ENCODE peak calls at places on chromosome 14, in nine cellular contexts. One of them, this sample, is unnamed.

GRCh38 chr14:86035882-86036281 is 505.9 kb downstream of the FLRT2 start:
- DNase-seq in thoracic aorta: no peak
- DNase-seq in fibroblast of lung: peak
- DNase-seq in NCI-H510A treated with DMSO at 0.1 percent for 48 hours: no peak
- DNase-seq in nephron progenitor cell: peak
- DNase-seq in RPMI7951: no peak
- DNase-seq in stimulated activated CD8-positive, alpha-beta memory T cell treated with anti-CD3 and anti-CD28 coated beads, Interleukin-15, amount 100 ng/mL, for 1 hour: no peak
- DNase-seq in NCI-H82: peak
- DNase-seq in Karpas-422: peak
- DNase-seq in this sample: peak

GRCh38 chr14:69719501-69719951 is 47.4 kb upstream of the SRSF5 start:
- DNase-seq in NCI-H82: no peak
- DNase-seq in thoracic aorta: no peak
- DNase-seq in NCI-H510A treated with DMSO at 0.1 percent for 48 hours: no peak
- DNase-seq in stimulated activated CD8-positive, alpha-beta memory T cell treated with anti-CD3 and anti-CD28 coated beads, Interleukin-15, amount 100 ng/mL, for 1 hour: no peak
- DNase-seq in RPMI7951: peak
- DNase-seq in nephron progenitor cell: peak
- DNase-seq in Karpas-422: no peak
- DNase-seq in fibroblast of lung: peak
- DNase-seq in this sample: peak

GRCh38 chr14:38175658-38176057 is 32.0 kb upstream of the SSTR1 start:
- DNase-seq in stimulated activated CD8-positive, alpha-beta memory T cell treated with anti-CD3 and anti-CD28 coated beads, Interleukin-15, amount 100 ng/mL, for 1 hour: no peak
- DNase-seq in thoracic aorta: no peak
- DNase-seq in NCI-H510A treated with DMSO at 0.1 percent for 48 hours: no peak
- DNase-seq in Karpas-422: no peak
- DNase-seq in RPMI7951: no peak
- DNase-seq in nephron progenitor cell: no peak
- DNase-seq in NCI-H82: no peak
- DNase-seq in fibroblast of lung: no peak
- DNase-seq in this sample: no peak

GRCh38 chr14:61077437-61077836 is 96.4 kb downstream of the SLC38A6 start:
- DNase-seq in nephron progenitor cell: no peak
- DNase-seq in thoracic aorta: no peak
- DNase-seq in stimulated activated CD8-positive, alpha-beta memory T cell treated with anti-CD3 and anti-CD28 coated beads, Interleukin-15, amount 100 ng/mL, for 1 hour: no peak
- DNase-seq in Karpas-422: peak
- DNase-seq in NCI-H510A treated with DMSO at 0.1 percent for 48 hours: no peak
- DNase-seq in fibroblast of lung: no peak
- DNase-seq in NCI-H82: no peak
- DNase-seq in RPMI7951: no peak
- DNase-seq in this sample: no peak

GRCh38 chr14:26525057-26525456 is 72.8 kb downstream of the NOVA1 start:
- DNase-seq in RPMI7951: no peak
- DNase-seq in NCI-H82: no peak
- DNase-seq in stimulated activated CD8-positive, alpha-beta memory T cell treated with anti-CD3 and anti-CD28 coated beads, Interleukin-15, amount 100 ng/mL, for 1 hour: no peak
- DNase-seq in fibroblast of lung: peak
- DNase-seq in thoracic aorta: no peak
- DNase-seq in NCI-H510A treated with DMSO at 0.1 percent for 48 hours: no peak
- DNase-seq in Karpas-422: no peak
- DNase-seq in nephron progenitor cell: no peak
- DNase-seq in this sample: no peak

GRCh38 chr14:43285575-43285974 is 1221.5 kb downstream of the FSCB start:
- DNase-seq in fibroblast of lung: no peak
- DNase-seq in NCI-H510A treated with DMSO at 0.1 percent for 48 hours: no peak
- DNase-seq in thoracic aorta: no peak
- DNase-seq in RPMI7951: no peak
- DNase-seq in Karpas-422: no peak
- DNase-seq in nephron progenitor cell: no peak
- DNase-seq in stimulated activated CD8-positive, alpha-beta memory T cell treated with anti-CD3 and anti-CD28 coated beads, Interleukin-15, amount 100 ng/mL, for 1 hour: no peak
- DNase-seq in NCI-H82: no peak
- DNase-seq in this sample: no peak

GRCh38 chr14:105411985-105412767 is 7.5 kb upstream of the MTA1 start:
- DNase-seq in RPMI7951: no peak
- DNase-seq in stimulated activated CD8-positive, alpha-beta memory T cell treated with anti-CD3 and anti-CD28 coated beads, Interleukin-15, amount 100 ng/mL, for 1 hour: no peak
- DNase-seq in thoracic aorta: no peak
- DNase-seq in NCI-H82: no peak
- DNase-seq in Karpas-422: no peak
- DNase-seq in nephron progenitor cell: no peak
- DNase-seq in NCI-H510A treated with DMSO at 0.1 percent for 48 hours: no peak
- DNase-seq in fibroblast of lung: no peak
- DNase-seq in this sample: no peak

GRCh38 chr14:55303646-55304277 is 32.5 kb downstream of the FBXO34 start:
- DNase-seq in Karpas-422: peak
- DNase-seq in nephron progenitor cell: no peak
- DNase-seq in thoracic aorta: no peak
- DNase-seq in RPMI7951: no peak
- DNase-seq in NCI-H82: no peak
- DNase-seq in stimulated activated CD8-positive, alpha-beta memory T cell treated with anti-CD3 and anti-CD28 coated beads, Interleukin-15, amount 100 ng/mL, for 1 hour: no peak
- DNase-seq in fibroblast of lung: peak
- DNase-seq in NCI-H510A treated with DMSO at 0.1 percent for 48 hours: no peak
- DNase-seq in this sample: no peak

GRCh38 chr14:21454843-21455550 is 926 bp downstream of the CHD8 start:
- DNase-seq in fibroblast of lung: no peak
- DNase-seq in NCI-H510A treated with DMSO at 0.1 percent for 48 hours: peak
- DNase-seq in thoracic aorta: no peak
- DNase-seq in Karpas-422: peak
- DNase-seq in nephron progenitor cell: no peak
- DNase-seq in RPMI7951: no peak
- DNase-seq in stimulated activated CD8-positive, alpha-beta memory T cell treated with anti-CD3 and anti-CD28 coated beads, Interleukin-15, amount 100 ng/mL, for 1 hour: no peak
- DNase-seq in NCI-H82: peak
- DNase-seq in this sample: no peak

GRCh38 chr14:95993768-95994592 is 45.2 kb upstream of the C14orf132 start:
- DNase-seq in thoracic aorta: no peak
- DNase-seq in fibroblast of lung: peak
- DNase-seq in nephron progenitor cell: peak
- DNase-seq in RPMI7951: peak
- DNase-seq in NCI-H510A treated with DMSO at 0.1 percent for 48 hours: peak
- DNase-seq in NCI-H82: peak
- DNase-seq in stimulated activated CD8-positive, alpha-beta memory T cell treated with anti-CD3 and anti-CD28 coated beads, Interleukin-15, amount 100 ng/mL, for 1 hour: no peak
- DNase-seq in Karpas-422: peak
- DNase-seq in this sample: no peak

GRCh38 chr14:38186217-38186616 is 21.5 kb upstream of the SSTR1 start:
- DNase-seq in Karpas-422: no peak
- DNase-seq in NCI-H510A treated with DMSO at 0.1 percent for 48 hours: no peak
- DNase-seq in nephron progenitor cell: no peak
- DNase-seq in RPMI7951: no peak
- DNase-seq in stimulated activated CD8-positive, alpha-beta memory T cell treated with anti-CD3 and anti-CD28 coated beads, Interleukin-15, amount 100 ng/mL, for 1 hour: no peak
- DNase-seq in fibroblast of lung: no peak
- DNase-seq in thoracic aorta: no peak
- DNase-seq in NCI-H82: no peak
- DNase-seq in this sample: no peak

GRCh38 chr14:70097576-70098256 is 91.0 kb downstream of the SLC8A3 start:
- DNase-seq in RPMI7951: no peak
- DNase-seq in NCI-H82: peak
- DNase-seq in stimulated activated CD8-positive, alpha-beta memory T cell treated with anti-CD3 and anti-CD28 coated beads, Interleukin-15, amount 100 ng/mL, for 1 hour: no peak
- DNase-seq in fibroblast of lung: no peak
- DNase-seq in Karpas-422: no peak
- DNase-seq in thoracic aorta: no peak
- DNase-seq in NCI-H510A treated with DMSO at 0.1 percent for 48 hours: peak
- DNase-seq in nephron progenitor cell: peak
- DNase-seq in this sample: no peak

GRCh38 chr14:98952595-98953325 is 319.2 kb downstream of the BCL11B start:
- DNase-seq in fibroblast of lung: peak
- DNase-seq in thoracic aorta: peak
- DNase-seq in stimulated activated CD8-positive, alpha-beta memory T cell treated with anti-CD3 and anti-CD28 coated beads, Interleukin-15, amount 100 ng/mL, for 1 hour: no peak
- DNase-seq in NCI-H510A treated with DMSO at 0.1 percent for 48 hours: no peak
- DNase-seq in Karpas-422: no peak
- DNase-seq in NCI-H82: peak
- DNase-seq in nephron progenitor cell: no peak
- DNase-seq in RPMI7951: peak
- DNase-seq in this sample: peak

GRCh38 chr14:35403085-35403396 is 1.5 kb downstream of the NFKBIA start:
- DNase-seq in fibroblast of lung: no peak
- DNase-seq in NCI-H510A treated with DMSO at 0.1 percent for 48 hours: no peak
- DNase-seq in RPMI7951: no peak
- DNase-seq in NCI-H82: no peak
- DNase-seq in nephron progenitor cell: no peak
- DNase-seq in Karpas-422: no peak
- DNase-seq in stimulated activated CD8-positive, alpha-beta memory T cell treated with anti-CD3 and anti-CD28 coated beads, Interleukin-15, amount 100 ng/mL, for 1 hour: no peak
- DNase-seq in thoracic aorta: no peak
- DNase-seq in this sample: no peak

GRCh38 chr14:44422699-44423098 is 84.4 kb downstream of the FSCB start:
- DNase-seq in RPMI7951: no peak
- DNase-seq in NCI-H82: no peak
- DNase-seq in stimulated activated CD8-positive, alpha-beta memory T cell treated with anti-CD3 and anti-CD28 coated beads, Interleukin-15, amount 100 ng/mL, for 1 hour: no peak
- DNase-seq in Karpas-422: no peak
- DNase-seq in thoracic aorta: no peak
- DNase-seq in NCI-H510A treated with DMSO at 0.1 percent for 48 hours: no peak
- DNase-seq in nephron progenitor cell: no peak
- DNase-seq in fibroblast of lung: no peak
- DNase-seq in this sample: no peak

GRCh38 chr14:54133896-54134295 is 177.3 kb upstream of the BMP4 start:
- DNase-seq in Karpas-422: no peak
- DNase-seq in RPMI7951: peak
- DNase-seq in stimulated activated CD8-positive, alpha-beta memory T cell treated with anti-CD3 and anti-CD28 coated beads, Interleukin-15, amount 100 ng/mL, for 1 hour: no peak
- DNase-seq in fibroblast of lung: peak
- DNase-seq in NCI-H510A treated with DMSO at 0.1 percent for 48 hours: no peak
- DNase-seq in NCI-H82: no peak
- DNase-seq in thoracic aorta: no peak
- DNase-seq in nephron progenitor cell: no peak
- DNase-seq in this sample: peak

GRCh38 chr14:97618401-97618800 is 821.2 kb downstream of the VRK1 start:
- DNase-seq in nephron progenitor cell: no peak
- DNase-seq in Karpas-422: no peak
- DNase-seq in NCI-H510A treated with DMSO at 0.1 percent for 48 hours: no peak
- DNase-seq in RPMI7951: no peak
- DNase-seq in stimulated activated CD8-positive, alpha-beta memory T cell treated with anti-CD3 and anti-CD28 coated beads, Interleukin-15, amount 100 ng/mL, for 1 hour: no peak
- DNase-seq in thoracic aorta: no peak
- DNase-seq in fibroblast of lung: no peak
- DNase-seq in NCI-H82: no peak
- DNase-seq in this sample: no peak

GRCh38 chr14:69263364-69263763 is 3.4 kb downstream of the GALNT16 start:
- DNase-seq in NCI-H82: peak
- DNase-seq in nephron progenitor cell: peak
- DNase-seq in thoracic aorta: peak
- DNase-seq in fibroblast of lung: peak
- DNase-seq in RPMI7951: peak
- DNase-seq in Karpas-422: peak
- DNase-seq in NCI-H510A treated with DMSO at 0.1 percent for 48 hours: no peak
- DNase-seq in stimulated activated CD8-positive, alpha-beta memory T cell treated with anti-CD3 and anti-CD28 coated beads, Interleukin-15, amount 100 ng/mL, for 1 hour: no peak
- DNase-seq in this sample: peak

GRCh38 chr14:85233756-85234545 is 296.0 kb upstream of the FLRT2 start:
- DNase-seq in nephron progenitor cell: no peak
- DNase-seq in stimulated activated CD8-positive, alpha-beta memory T cell treated with anti-CD3 and anti-CD28 coated beads, Interleukin-15, amount 100 ng/mL, for 1 hour: no peak
- DNase-seq in RPMI7951: peak
- DNase-seq in Karpas-422: no peak
- DNase-seq in fibroblast of lung: peak
- DNase-seq in NCI-H510A treated with DMSO at 0.1 percent for 48 hours: no peak
- DNase-seq in NCI-H82: no peak
- DNase-seq in thoracic aorta: no peak
- DNase-seq in this sample: peak

GRCh38 chr14:101039031-101039754 is 135.7 kb upstream of the RTL1 start:
- DNase-seq in NCI-H510A treated with DMSO at 0.1 percent for 48 hours: no peak
- DNase-seq in RPMI7951: no peak
- DNase-seq in Karpas-422: no peak
- DNase-seq in NCI-H82: no peak
- DNase-seq in nephron progenitor cell: no peak
- DNase-seq in fibroblast of lung: no peak
- DNase-seq in stimulated activated CD8-positive, alpha-beta memory T cell treated with anti-CD3 and anti-CD28 coated beads, Interleukin-15, amount 100 ng/mL, for 1 hour: no peak
- DNase-seq in thoracic aorta: no peak
- DNase-seq in this sample: no peak

GRCh38 chr14:104797112-104798044 is 1.8 kb upstream of the AKT1 start:
- DNase-seq in nephron progenitor cell: peak
- DNase-seq in fibroblast of lung: no peak
- DNase-seq in RPMI7951: no peak
- DNase-seq in NCI-H82: peak
- DNase-seq in stimulated activated CD8-positive, alpha-beta memory T cell treated with anti-CD3 and anti-CD28 coated beads, Interleukin-15, amount 100 ng/mL, for 1 hour: no peak
- DNase-seq in thoracic aorta: no peak
- DNase-seq in Karpas-422: peak
- DNase-seq in NCI-H510A treated with DMSO at 0.1 percent for 48 hours: peak
- DNase-seq in this sample: no peak

GRCh38 chr14:91419044-91419397 is 1.4 kb upstream of the CCDC88C start:
- DNase-seq in RPMI7951: no peak
- DNase-seq in Karpas-422: no peak
- DNase-seq in fibroblast of lung: no peak
- DNase-seq in stimulated activated CD8-positive, alpha-beta memory T cell treated with anti-CD3 and anti-CD28 coated beads, Interleukin-15, amount 100 ng/mL, for 1 hour: no peak
- DNase-seq in NCI-H510A treated with DMSO at 0.1 percent for 48 hours: no peak
- DNase-seq in nephron progenitor cell: no peak
- DNase-seq in NCI-H82: no peak
- DNase-seq in thoracic aorta: no peak
- DNase-seq in this sample: no peak

GRCh38 chr14:99733551-99734405 is 49.7 kb downstream of the CYP46A1 start:
- DNase-seq in thoracic aorta: no peak
- DNase-seq in stimulated activated CD8-positive, alpha-beta memory T cell treated with anti-CD3 and anti-CD28 coated beads, Interleukin-15, amount 100 ng/mL, for 1 hour: no peak
- DNase-seq in RPMI7951: no peak
- DNase-seq in nephron progenitor cell: peak
- DNase-seq in NCI-H82: no peak
- DNase-seq in fibroblast of lung: no peak
- DNase-seq in Karpas-422: no peak
- DNase-seq in NCI-H510A treated with DMSO at 0.1 percent for 48 hours: no peak
- DNase-seq in this sample: peak

GRCh38 chr14:105184461-105184860 is 3.3 kb upstream of the NUDT14 start:
- DNase-seq in NCI-H82: no peak
- DNase-seq in stimulated activated CD8-positive, alpha-beta memory T cell treated with anti-CD3 and anti-CD28 coated beads, Interleukin-15, amount 100 ng/mL, for 1 hour: no peak
- DNase-seq in RPMI7951: no peak
- DNase-seq in NCI-H510A treated with DMSO at 0.1 percent for 48 hours: peak
- DNase-seq in fibroblast of lung: no peak
- DNase-seq in thoracic aorta: no peak
- DNase-seq in Karpas-422: no peak
- DNase-seq in nephron progenitor cell: no peak
- DNase-seq in this sample: no peak

GRCh38 chr14:75294649-75295033 is 16.0 kb downstream of the FOS start:
- DNase-seq in fibroblast of lung: no peak
- DNase-seq in thoracic aorta: no peak
- DNase-seq in RPMI7951: no peak
- DNase-seq in NCI-H82: peak
- DNase-seq in nephron progenitor cell: peak
- DNase-seq in stimulated activated CD8-positive, alpha-beta memory T cell treated with anti-CD3 and anti-CD28 coated beads, Interleukin-15, amount 100 ng/mL, for 1 hour: no peak
- DNase-seq in NCI-H510A treated with DMSO at 0.1 percent for 48 hours: no peak
- DNase-seq in Karpas-422: peak
- DNase-seq in this sample: no peak

GRCh38 chr14:106610691-106611090 is 1084.3 kb downstream of the TMEM121 start:
- DNase-seq in NCI-H82: no peak
- DNase-seq in NCI-H510A treated with DMSO at 0.1 percent for 48 hours: peak
- DNase-seq in nephron progenitor cell: no peak
- DNase-seq in RPMI7951: no peak
- DNase-seq in thoracic aorta: no peak
- DNase-seq in stimulated activated CD8-positive, alpha-beta memory T cell treated with anti-CD3 and anti-CD28 coated beads, Interleukin-15, amount 100 ng/mL, for 1 hour: no peak
- DNase-seq in fibroblast of lung: no peak
- DNase-seq in Karpas-422: no peak
- DNase-seq in this sample: no peak

GRCh38 chr14:77037886-77038511 is 9.5 kb upstream of the IRF2BPL start:
- DNase-seq in nephron progenitor cell: no peak
- DNase-seq in thoracic aorta: no peak
- DNase-seq in RPMI7951: peak
- DNase-seq in NCI-H82: no peak
- DNase-seq in fibroblast of lung: peak
- DNase-seq in stimulated activated CD8-positive, alpha-beta memory T cell treated with anti-CD3 and anti-CD28 coated beads, Interleukin-15, amount 100 ng/mL, for 1 hour: no peak
- DNase-seq in Karpas-422: no peak
- DNase-seq in NCI-H510A treated with DMSO at 0.1 percent for 48 hours: peak
- DNase-seq in this sample: peak

GRCh38 chr14:91934554-91935285 is 12.8 kb downstream of the FBLN5 start:
- DNase-seq in stimulated activated CD8-positive, alpha-beta memory T cell treated with anti-CD3 and anti-CD28 coated beads, Interleukin-15, amount 100 ng/mL, for 1 hour: no peak
- DNase-seq in thoracic aorta: no peak
- DNase-seq in nephron progenitor cell: no peak
- DNase-seq in NCI-H510A treated with DMSO at 0.1 percent for 48 hours: no peak
- DNase-seq in fibroblast of lung: no peak
- DNase-seq in Karpas-422: no peak
- DNase-seq in RPMI7951: no peak
- DNase-seq in NCI-H82: no peak
- DNase-seq in this sample: no peak

GRCh38 chr14:73463411-73463810 is 5.1 kb upstream of the NUMB start:
- DNase-seq in fibroblast of lung: peak
- DNase-seq in nephron progenitor cell: no peak
- DNase-seq in NCI-H82: peak
- DNase-seq in stimulated activated CD8-positive, alpha-beta memory T cell treated with anti-CD3 and anti-CD28 coated beads, Interleukin-15, amount 100 ng/mL, for 1 hour: no peak
- DNase-seq in Karpas-422: no peak
- DNase-seq in RPMI7951: peak
- DNase-seq in NCI-H510A treated with DMSO at 0.1 percent for 48 hours: no peak
- DNase-seq in thoracic aorta: peak
- DNase-seq in this sample: peak

GRCh38 chr14:52922059-52922458 is 28.8 kb downstream of the FERMT2 start:
- DNase-seq in RPMI7951: no peak
- DNase-seq in thoracic aorta: no peak
- DNase-seq in stimulated activated CD8-positive, alpha-beta memory T cell treated with anti-CD3 and anti-CD28 coated beads, Interleukin-15, amount 100 ng/mL, for 1 hour: no peak
- DNase-seq in Karpas-422: no peak
- DNase-seq in nephron progenitor cell: no peak
- DNase-seq in NCI-H82: no peak
- DNase-seq in fibroblast of lung: no peak
- DNase-seq in NCI-H510A treated with DMSO at 0.1 percent for 48 hours: no peak
- DNase-seq in this sample: no peak

GRCh38 chr14:75315143-75315542 is 36.5 kb downstream of the FOS start:
- DNase-seq in nephron progenitor cell: no peak
- DNase-seq in stimulated activated CD8-positive, alpha-beta memory T cell treated with anti-CD3 and anti-CD28 coated beads, Interleukin-15, amount 100 ng/mL, for 1 hour: no peak
- DNase-seq in fibroblast of lung: peak
- DNase-seq in Karpas-422: no peak
- DNase-seq in thoracic aorta: no peak
- DNase-seq in NCI-H510A treated with DMSO at 0.1 percent for 48 hours: no peak
- DNase-seq in NCI-H82: no peak
- DNase-seq in RPMI7951: peak
- DNase-seq in this sample: peak